ENCODE peak calls at places on chromosomes 4 and X, in six cellular contexts. O is right atrium auricular region, H is right lobe of liver, C is Peyer's patch, Y is breast epithelium, U is tibial nerve. V is an unnamed sample. For H3K4me1, the result is how much of the 10 kb centered on the place peaks cover.

GRCh38 chrX:81301877-81302276 is 100.0 kb downstream of the SH3BGRL start:
- DNase-seq in O (no peak), H (no peak), C (no peak), Y (no peak), U (no peak), V (no peak)

GRCh38 chrX:68820476-68821110 is 8.2 kb upstream of the EFNB1 start:
- DNase-seq in O (no peak), H (no peak), C (no peak), Y (no peak), U (no peak), V (no peak)

GRCh38 chrX:43500996-43501694 is 155.0 kb upstream of the MAOA start:
- DNase-seq in O (no peak), H (no peak), C (no peak), Y (no peak), U (no peak), V (no peak)

GRCh38 chr4:135277116-135277979 is 1075.8 kb upstream of the PABPC4L start:
- DNase-seq in O (no peak), H (no peak), C (no peak), Y (no peak), U (no peak), V (no peak)

GRCh38 chrX:65723706-65724105 is 56.3 kb downstream of the MSN start:
- DNase-seq in O (no peak), H (no peak), C (no peak), Y (no peak), U (no peak), V (peak)

GRCh38 chrX:110394653-110395052 is 36.0 kb downstream of the RTL9 start:
- DNase-seq in O (no peak), H (no peak), C (no peak), Y (no peak), U (no peak), V (no peak)

GRCh38 chr4:8112036-8112576 is 46.5 kb downstream of the ABLIM2 start:
- DNase-seq in O (no peak), H (no peak), C (no peak), Y (no peak), U (no peak), V (no peak)

GRCh38 chr4:15410750-15411149 is 17.1 kb upstream of the C1QTNF7 start:
- DNase-seq in O (no peak), H (no peak), C (no peak), Y (no peak), U (no peak), V (peak)

GRCh38 chr4:8439168-8439567 is 1.4 kb downstream of the ACOX3 start:
- DNase-seq in O (no peak), H (no peak), C (no peak), Y (peak), U (no peak), V (no peak)

GRCh38 chr4:85964298-85964697 is 395.6 kb downstream of the MAPK10 start:
- DNase-seq in O (no peak), H (no peak), C (no peak), Y (no peak), U (no peak), V (no peak)

GRCh38 chrX:117985241-117985640 is 131.4 kb downstream of the KLHL13 start:
- DNase-seq in O (no peak), H (no peak), C (peak), Y (no peak), U (no peak), V (no peak)

GRCh38 chr4:89492476-89493110 is 185.0 kb upstream of the GPRIN3 start:
- DNase-seq in O (no peak), H (no peak), C (no peak), Y (no peak), U (no peak), V (no peak)

GRCh38 chr4:112515278-112516075 is 503 bp downstream of the NEUROG2 start:
- DNase-seq in O (no peak), H (no peak), C (peak), Y (no peak), U (no peak), V (no peak)

GRCh38 chr4:153384160-153384559 is 39.7 kb downstream of the MND1 start:
- DNase-seq in O (no peak), H (no peak), C (no peak), Y (no peak), U (no peak), V (no peak)

GRCh38 chr4:76748649-76749048 is 149.3 kb downstream of the SOWAHB start:
- DNase-seq in O (no peak), H (peak), C (peak), Y (no peak), U (peak), V (no peak)

GRCh38 chr4:8904041-8904501 is 32.4 kb upstream of the HMX1 start:
- DNase-seq in O (no peak), H (no peak), C (peak), Y (no peak), U (no peak), V (no peak)

GRCh38 chr4:8015512-8015911 is 75.9 kb upstream of the AFAP1 start:
- DNase-seq in O (no peak), H (no peak), C (no peak), Y (no peak), U (peak), V (no peak)

GRCh38 chr4:156672492-156672891 is 299.1 kb downstream of the PDGFC start:
- DNase-seq in O (no peak), H (no peak), C (no peak), Y (no peak), U (no peak), V (no peak)

GRCh38 chrX:28225508-28225907 is 244.3 kb upstream of the DCAF8L1 start:
- DNase-seq in O (no peak), H (no peak), C (no peak), Y (no peak), U (no peak), V (no peak)

GRCh38 chrX:80174925-80175574 is 160.5 kb downstream of the TBX22 start:
- DNase-seq in O (peak), H (no peak), C (no peak), Y (no peak), U (peak), V (no peak)

GRCh38 chr4:152072886-152073285 is 312.1 kb upstream of the GATB start:
- DNase-seq in O (no peak), H (no peak), C (no peak), Y (no peak), U (no peak), V (no peak)

GRCh38 chrX:47390676-47391234 is 20.4 kb downstream of the ZNF157 start:
- DNase-seq in O (no peak), H (no peak), C (no peak), Y (no peak), U (no peak), V (no peak)

GRCh38 chrX:22165732-22166457 is 106.8 kb upstream of the CBLL2 start:
- DNase-seq in O (no peak), H (no peak), C (no peak), Y (no peak), U (no peak), V (no peak)

GRCh38 chr4:146252941-146253340 is 38.6 kb downstream of the REELD1 start:
- DNase-seq in O (no peak), H (no peak), C (no peak), Y (no peak), U (no peak), V (no peak)

GRCh38 chr4:119550857-119551532 is 77.6 kb downstream of the PDE5A start:
- DNase-seq in O (no peak), H (no peak), C (no peak), Y (no peak), U (no peak), V (no peak)

GRCh38 chr4:138765442-138765841 is 250.1 kb upstream of the NOCT start:
- DNase-seq in O (no peak), H (no peak), C (no peak), Y (no peak), U (no peak), V (no peak)

GRCh38 chr4:138757432-138757831 is 258.1 kb upstream of the NOCT start:
- DNase-seq in O (no peak), H (no peak), C (no peak), Y (no peak), U (no peak), V (no peak)

GRCh38 chr4:138758876-138759275 is 256.7 kb upstream of the NOCT start:
- DNase-seq in O (no peak), H (no peak), C (no peak), Y (no peak), U (no peak), V (no peak)

GRCh38 chr4:138759508-138759907 is 256.1 kb upstream of the NOCT start:
- DNase-seq in O (no peak), H (no peak), C (no peak), Y (no peak), U (no peak), V (no peak)

DNA sequence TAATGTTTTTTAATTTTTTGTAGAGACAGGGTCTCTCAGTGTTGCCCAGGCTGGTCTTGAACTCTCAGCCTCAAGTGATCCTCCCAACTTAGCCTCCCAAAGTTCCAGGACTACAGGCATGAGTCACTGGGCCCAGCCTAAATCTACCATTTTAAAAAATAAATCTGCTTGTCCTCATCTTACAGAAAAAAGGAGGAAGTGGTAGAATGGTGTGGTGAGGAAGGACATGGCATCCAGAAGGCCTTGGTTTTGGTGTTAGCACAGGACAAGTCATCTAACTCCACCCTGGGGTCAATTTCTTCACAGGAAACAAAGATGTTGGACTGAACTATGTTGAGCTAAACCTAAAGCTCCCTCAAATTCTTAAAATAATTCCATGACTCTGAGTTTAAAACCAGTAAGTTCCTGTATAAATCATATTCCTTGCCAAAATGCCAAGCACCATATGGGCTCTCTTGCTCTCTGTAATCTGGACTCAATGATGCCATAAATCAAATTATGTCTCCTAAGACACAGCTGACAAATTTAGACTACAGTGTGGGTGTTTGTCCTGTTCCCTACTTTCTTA is 253.9 kb upstream of the NOCT start:
- DNase-seq in O (no peak), H (no peak), C (no peak), Y (no peak), U (no peak), V (no peak)
- H3K4me1 ChIP-seq in O (under half), H (under half), C (under half), Y (under half), U (under half), V (under half)

GRCh38 chr4:2596153-2596552 is 59.7 kb downstream of the FAM193A start:
- DNase-seq in O (no peak), H (no peak), C (peak), Y (no peak), U (no peak), V (no peak)

GRCh38 chr4:2604614-2605013 is 68.2 kb downstream of the FAM193A start:
- DNase-seq in O (no peak), H (no peak), C (no peak), Y (no peak), U (no peak), V (no peak)

GRCh38 chr4:2598661-2599654 is 62.5 kb downstream of the FAM193A start:
- DNase-seq in O (no peak), H (no peak), C (no peak), Y (no peak), U (no peak), V (peak)

GRCh38 chr4:2595436-2595835 is 59.0 kb downstream of the FAM193A start:
- DNase-seq in O (no peak), H (no peak), C (no peak), Y (no peak), U (no peak), V (no peak)

DNA sequence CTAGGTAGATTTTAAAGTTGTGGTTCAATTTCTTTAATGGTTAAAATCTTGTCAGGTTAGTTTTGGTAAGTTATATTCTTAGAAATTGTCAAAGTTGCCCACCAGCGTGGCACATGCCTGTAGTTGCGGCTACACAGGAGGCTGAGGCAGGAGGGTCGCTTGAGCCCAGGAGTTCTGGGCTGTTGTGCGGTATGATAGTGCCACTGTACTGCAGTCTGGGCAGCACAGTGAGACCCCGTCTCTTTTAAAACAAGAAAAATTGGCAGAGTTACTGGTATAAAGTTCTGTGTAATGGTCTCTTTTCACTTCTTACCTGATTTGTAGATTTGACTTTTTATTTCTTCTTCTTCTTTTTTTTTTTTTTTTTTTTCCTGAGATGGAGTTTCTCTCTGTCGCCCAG is 64.4 kb downstream of the FAM193A start:
- DNase-seq in O (no peak), H (no peak), C (no peak), Y (no peak), U (no peak), V (no peak)
- H3K4me1 ChIP-seq in O (under half), H (under half), C (under half), Y (under half), U (under half), V (under half)

GRCh38 chr4:931960-932712 is at the start of the genes GAK and TMEM175:
- DNase-seq in O (peak), H (peak), C (peak), Y (peak), U (peak), V (peak)
- H3K4me1 ChIP-seq in O (under half), H (under half), C (under half), Y (under half), U (under half), V (under half)

GRCh38 chr4:184282895-184283654 is 65.4 kb upstream of the ENPP6 start:
- DNase-seq in O (peak), H (no peak), C (no peak), Y (no peak), U (peak), V (peak)

GRCh38 chr4:184284336-184284690 is 66.6 kb upstream of the ENPP6 start:
- DNase-seq in O (peak), H (no peak), C (no peak), Y (no peak), U (no peak), V (no peak)

GRCh38 chr4:184284742-184285141 is 67.1 kb upstream of the ENPP6 start:
- DNase-seq in O (no peak), H (no peak), C (no peak), Y (no peak), U (no peak), V (no peak)

GRCh38 chr4:184282251-184282713 is 64.6 kb upstream of the ENPP6 start:
- DNase-seq in O (peak), H (peak), C (peak), Y (no peak), U (peak), V (peak)

DNA sequence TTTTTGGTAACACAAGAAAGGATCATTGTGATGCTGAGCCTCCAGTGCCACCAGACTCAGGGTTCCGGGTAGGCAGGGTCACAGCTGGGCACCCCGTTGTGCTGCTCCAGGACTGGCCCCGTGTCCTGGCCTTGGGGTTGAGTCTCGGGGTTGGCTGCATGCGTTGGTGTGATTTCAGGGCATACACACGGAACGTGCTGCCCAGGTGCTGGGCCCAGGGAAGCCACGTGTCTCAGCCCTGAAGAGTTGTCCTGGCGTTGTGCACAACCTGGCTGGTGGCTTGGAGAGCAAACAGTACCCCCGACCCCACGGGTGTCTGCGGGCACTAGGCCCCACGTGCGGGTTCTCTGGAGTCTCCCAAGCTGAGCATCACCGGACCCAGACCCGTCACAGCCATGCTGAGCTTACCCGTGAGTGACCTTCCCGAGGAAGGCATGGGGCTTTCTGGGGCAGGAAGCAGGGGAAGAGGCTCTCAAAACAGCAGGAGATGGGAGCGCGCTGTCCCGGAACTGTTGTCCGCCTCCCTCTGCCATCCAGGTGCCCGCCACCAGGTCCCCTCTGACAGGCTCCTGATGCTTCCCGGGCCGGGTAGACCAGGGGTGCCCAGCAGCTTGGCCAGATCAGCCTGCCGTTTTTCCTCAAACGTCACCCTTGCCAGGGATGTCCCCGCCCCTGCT is 66.1 kb upstream of the ENPP6 start:
- DNase-seq in O (peak), H (peak), C (no peak), Y (no peak), U (peak), V (no peak)
- H3K4me1 ChIP-seq in O (under half), H (under half), C (under half), Y (under half), U (under half), V (under half)

V was measured in CD8-positive, alpha-beta T cell.